ENCODE peak calls at places on chromosomes 5 and 9, in eight cellular contexts. R is upper lobe of right lung, G is AG10803, M is tibial artery, A is HepG2, K is left lung, H is suprapubic skin, L is cardiac fibroblast. F is an unnamed sample.

GRCh38 chr9:76638001-76638400 is 126.2 kb upstream of the PCA3 start:
- DNase-seq in R (no peak), G (no peak), M (no peak), A (no peak), K (no peak), H (no peak), L (no peak), F (no peak)

GRCh38 chr5:172496671-172497371 is 42.5 kb upstream of the SH3PXD2B start:
- DNase-seq in R (no peak), G (peak), M (peak), A (no peak), K (peak), H (peak), L (peak), F (no peak)

GRCh38 chr5:1226231-1226630 is 1.1 kb downstream of the SLC6A18 start:
- DNase-seq in R (no peak), G (no peak), M (no peak), A (no peak), K (no peak), H (no peak), L (no peak), F (no peak)

GRCh38 chr5:75021229-75021628 is 31.1 kb downstream of the GCNT4 start:
- DNase-seq in R (no peak), G (no peak), M (no peak), A (no peak), K (no peak), H (no peak), L (no peak), F (no peak)

GRCh38 chr5:72921103-72921502 is 34.7 kb upstream of the FCHO2 start:
- DNase-seq in R (no peak), G (no peak), M (no peak), A (no peak), K (no peak), H (no peak), L (no peak), F (no peak)

GRCh38 chr9:127202461-127203139 is 62.0 kb upstream of the GARNL3 start:
- DNase-seq in R (no peak), G (peak), M (no peak), A (no peak), K (no peak), H (no peak), L (no peak), F (no peak)

GRCh38 chr5:74296685-74297084 is 343.8 kb downstream of the ENC1 start:
- DNase-seq in R (no peak), G (no peak), M (no peak), A (no peak), K (no peak), H (no peak), L (peak), F (no peak)

GRCh38 chr5:31149072-31149471 is 44.4 kb upstream of the CDH6 start:
- DNase-seq in R (no peak), G (no peak), M (no peak), A (no peak), K (no peak), H (no peak), L (peak), F (no peak)

GRCh38 chr5:30156156-30156555 is 1037.3 kb upstream of the CDH6 start:
- DNase-seq in R (no peak), G (no peak), M (no peak), A (no peak), K (no peak), H (no peak), L (no peak), F (no peak)

GRCh38 chr9:79129865-79130480 is 441.8 kb upstream of the TLE4 start:
- DNase-seq in R (no peak), G (peak), M (peak), A (peak), K (no peak), H (no peak), L (peak), F (peak)

GRCh38 chr9:99138424-99139284 is 33.7 kb downstream of the TGFBR1 start:
- DNase-seq in R (no peak), G (no peak), M (no peak), A (no peak), K (no peak), H (no peak), L (no peak), F (no peak)

GRCh38 chr9:8904971-8905370 is 1105.4 kb upstream of the DMAC1 start:
- DNase-seq in R (no peak), G (no peak), M (no peak), A (no peak), K (no peak), H (no peak), L (no peak), F (no peak)

GRCh38 chr9:96376926-96377874 is 6.3 kb downstream of the SLC35D2 start:
- DNase-seq in R (peak), G (peak), M (no peak), A (peak), K (peak), H (no peak), L (peak), F (peak)

GRCh38 chr9:96232539-96233241 is 69.3 kb downstream of the HSD17B3 start:
- DNase-seq in R (no peak), G (peak), M (peak), A (peak), K (no peak), H (no peak), L (peak), F (no peak)

GRCh38 chr9:9913276-9913832 is 699.4 kb downstream of the PTPRD start:
- DNase-seq in R (no peak), G (no peak), M (no peak), A (peak), K (no peak), H (no peak), L (no peak), F (peak)

GRCh38 chr9:23324511-23324910 is 501.5 kb downstream of the ELAVL2 start:
- DNase-seq in R (no peak), G (no peak), M (no peak), A (no peak), K (no peak), H (no peak), L (no peak), F (no peak)

GRCh38 chr5:169534939-169535338 is 48.6 kb upstream of the SPDL1 start:
- DNase-seq in R (no peak), G (no peak), M (no peak), A (no peak), K (no peak), H (no peak), L (no peak), F (no peak)

GRCh38 chr9:77827104-77827784 is 179.1 kb upstream of the GNA14 start:
- DNase-seq in R (no peak), G (no peak), M (no peak), A (peak), K (no peak), H (no peak), L (no peak), F (no peak)

GRCh38 chr5:140345919-140346347 is 470 bp downstream of the HBEGF start:
- DNase-seq in R (peak), G (peak), M (peak), A (peak), K (peak), H (no peak), L (peak), F (no peak)

GRCh38 chr9:98774746-98775145 is 21.6 kb downstream of the ANKS6 start:
- DNase-seq in R (no peak), G (peak), M (no peak), A (no peak), K (no peak), H (no peak), L (peak), F (no peak)

GRCh38 chr9:6197330-6197729 is 18.3 kb upstream of the IL33 start:
- DNase-seq in R (no peak), G (peak), M (no peak), A (peak), K (no peak), H (no peak), L (peak), F (no peak)
- TF ChIP-seq CTCF in R (peak), G (peak), M (peak), A (peak), K (peak), H (peak), L (peak), F (peak)

GRCh38 chr5:41796061-41796460 is 74.2 kb downstream of the OXCT1 start:
- DNase-seq in R (no peak), G (no peak), M (no peak), A (no peak), K (no peak), H (no peak), L (no peak), F (no peak)

GRCh38 chr5:41793156-41793770 is 77.0 kb downstream of the OXCT1 start:
- DNase-seq in R (no peak), G (peak), M (no peak), A (no peak), K (no peak), H (no peak), L (peak), F (no peak)

GRCh38 chr5:41797672-41798071 is 72.6 kb downstream of the OXCT1 start:
- DNase-seq in R (no peak), G (no peak), M (no peak), A (no peak), K (no peak), H (no peak), L (no peak), F (no peak)

GRCh38 chr5:41795125-41795524 is 75.1 kb downstream of the OXCT1 start:
- DNase-seq in R (no peak), G (no peak), M (no peak), A (no peak), K (no peak), H (no peak), L (no peak), F (no peak)

DNA sequence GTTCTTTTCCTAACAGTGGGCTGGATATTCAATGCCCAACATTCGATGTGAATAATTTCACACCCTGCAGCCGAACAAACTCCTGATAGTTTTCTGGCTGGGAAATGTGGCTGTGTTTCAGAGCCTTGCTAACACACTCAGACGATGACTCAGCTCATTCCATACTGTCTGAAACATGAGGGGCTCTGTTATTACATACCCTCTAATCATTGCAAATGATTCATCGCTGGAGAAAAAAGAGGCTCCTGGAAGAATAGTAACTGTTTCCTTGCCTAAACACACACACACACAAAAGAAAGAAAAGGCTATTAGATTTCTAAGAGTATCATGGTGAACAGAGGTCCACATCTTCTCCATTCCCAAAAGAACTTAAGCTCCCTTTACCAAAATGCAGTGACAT is 75.7 kb downstream of the OXCT1 start:
- DNase-seq in R (no peak), G (peak), M (no peak), A (peak), K (no peak), H (no peak), L (peak), F (peak)
- H3K4me3 ChIP-seq in R (no peak), G (peak), M (no peak), A (no peak), K (no peak), H (no peak), L (no peak), F (no peak)

GRCh38 chr5:37899037-37899436 is 59.2 kb upstream of the GDNF start:
- DNase-seq in R (no peak), G (no peak), M (no peak), A (no peak), K (no peak), H (no peak), L (no peak), F (no peak)

GRCh38 chr5:37896159-37896558 is 56.3 kb upstream of the GDNF start:
- DNase-seq in R (no peak), G (no peak), M (no peak), A (no peak), K (no peak), H (no peak), L (no peak), F (no peak)

GRCh38 chr5:37905230-37905629 is 65.4 kb upstream of the GDNF start:
- DNase-seq in R (no peak), G (no peak), M (no peak), A (no peak), K (no peak), H (no peak), L (no peak), F (no peak)

GRCh38 chr5:37902323-37902722 is 62.5 kb upstream of the GDNF start:
- DNase-seq in R (no peak), G (no peak), M (no peak), A (no peak), K (no peak), H (no peak), L (no peak), F (no peak)

GRCh38 chr5:37900692-37901091 is 60.9 kb upstream of the GDNF start:
- DNase-seq in R (no peak), G (peak), M (peak), A (peak), K (no peak), H (no peak), L (peak), F (no peak)
- TF ChIP-seq CTCF in R (no peak), G (peak), M (no peak), A (peak), K (no peak), H (no peak), L (no peak), F (peak)

DNA sequence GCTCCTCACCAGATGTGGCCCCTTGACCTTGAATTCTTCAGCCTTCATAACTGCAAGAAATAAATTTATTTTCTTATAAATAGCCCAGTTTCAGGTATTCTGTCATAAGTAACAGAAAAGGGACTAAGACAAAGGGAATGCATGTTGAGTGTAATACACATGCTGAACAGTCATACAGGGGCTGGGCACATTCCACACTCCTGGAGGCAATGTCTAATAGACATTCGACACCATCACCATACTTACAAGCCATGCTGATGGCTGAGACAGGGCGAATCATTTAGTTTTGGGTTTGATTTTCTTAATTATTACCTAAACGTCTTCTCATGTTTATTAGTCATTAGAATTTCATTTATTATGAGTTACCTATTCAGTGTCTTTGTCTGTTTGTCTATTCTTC is 68.5 kb downstream of the TENT4A start:
- DNase-seq in R (no peak), G (peak), M (no peak), A (no peak), K (no peak), H (no peak), L (no peak), F (peak)
- H3K4me3 ChIP-seq in R (no peak), G (no peak), M (no peak), A (no peak), K (no peak), H (no peak), L (no peak), F (no peak)